ENCODE peak calls at places on chromosomes 6 and 20, in ten cellular contexts. I, E, C, J, K, T, V, L, Z and H are unnamed samples.

GRCh38 chr6:139539852-139540251 is 165.4 kb upstream of the CITED2 start:
- DNase-seq in I (no peak), E (peak; percentile 91), C (peak; percentile 27), J (peak; percentile 80), K (peak; percentile 77), T (no peak), V (peak; percentile 31), L (no peak), Z (no peak), H (peak; percentile 98)

GRCh38 chr6:136051140-136051775 is 198.9 kb downstream of the MTFR2 start:
- DNase-seq in I (no peak), E (peak; percentile 88), C (no peak), J (no peak), K (no peak), T (no peak), V (no peak), L (no peak), Z (no peak), H (peak; percentile 66)

GRCh38 chr20:1761116-1761515 is 103.5 kb upstream of the SIRPG start:
- DNase-seq in I (no peak), E (peak; percentile 65), C (no peak), J (no peak), K (no peak), T (no peak), V (no peak), L (no peak), Z (no peak), H (peak; percentile 94)

GRCh38 chr6:157550114-157550989 is 169.4 kb downstream of the ZDHHC14 start:
- DNase-seq in I (no peak), E (no peak), C (no peak), J (no peak), K (no peak), T (no peak), V (no peak), L (no peak), Z (no peak), H (no peak)

GRCh38 chr20:58822175-58822574 is 28.5 kb downstream of the GNAS-AS1 start:
- DNase-seq in I (no peak), E (no peak), C (no peak), J (no peak), K (no peak), T (no peak), V (no peak), L (no peak), Z (no peak), H (no peak)

GRCh38 chr6:34154668-34155447 is 9.0 kb upstream of the GRM4 start:
- DNase-seq in I (peak; percentile 63), E (peak; percentile 39), C (peak; percentile 53), J (peak; percentile 66), K (peak; percentile 78), T (no peak), V (peak; percentile 26), L (peak; percentile 89), Z (peak; percentile 83), H (peak; percentile 21)

GRCh38 chr20:59515013-59515905 is 89.1 kb upstream of the PHACTR3 start:
- DNase-seq in I (peak; percentile 71), E (peak; percentile 52), C (peak; percentile 88), J (no peak), K (peak; percentile 83), T (peak; percentile 41), V (peak; percentile 69), L (no peak), Z (no peak), H (peak; percentile 38)

GRCh38 chr6:28252507-28252975 is 472 bp upstream of the ZKSCAN4 start:
- DNase-seq in I (no peak), E (no peak), C (no peak), J (no peak), K (no peak), T (no peak), V (no peak), L (peak; percentile 12), Z (no peak), H (no peak)

GRCh38 chr6:158321960-158322359 is 9.7 kb downstream of the TULP4 start:
- DNase-seq in I (no peak), E (peak; percentile 85), C (no peak), J (no peak), K (no peak), T (no peak), V (no peak), L (no peak), Z (no peak), H (peak; percentile 68)

GRCh38 chr20:49630396-49630951 is 62.5 kb upstream of the PTGIS start:
- DNase-seq in I (no peak), E (no peak), C (no peak), J (no peak), K (peak; percentile 81), T (no peak), V (no peak), L (peak; percentile 77), Z (no peak), H (no peak)

GRCh38 chr6:20757761-20758160 is 223.5 kb downstream of the CDKAL1 start:
- DNase-seq in I (no peak), E (no peak), C (no peak), J (no peak), K (no peak), T (no peak), V (no peak), L (no peak), Z (no peak), H (no peak)

GRCh38 chr6:126063512-126064146 is 77.3 kb downstream of the TRMT11 start:
- DNase-seq in I (no peak), E (no peak), C (no peak), J (no peak), K (no peak), T (no peak), V (no peak), L (no peak), Z (no peak), H (peak; percentile 57)

GRCh38 chr6:105641507-105641906 is 238.6 kb upstream of the PREP start:
- DNase-seq in I (no peak), E (no peak), C (no peak), J (no peak), K (no peak), T (no peak), V (no peak), L (no peak), Z (no peak), H (no peak)

GRCh38 chr6:151536280-151536534 is 42.4 kb downstream of the CCDC170 start:
- DNase-seq in I (no peak), E (no peak), C (no peak), J (no peak), K (no peak), T (no peak), V (no peak), L (no peak), Z (no peak), H (no peak)

GRCh38 chr20:325043-325888 is at the start of gene SOX12:
- DNase-seq in I (peak; percentile 97), E (peak; percentile 92), C (peak; percentile 96), J (peak; percentile 98), K (peak; percentile 99), T (peak; percentile 87), V (peak; percentile 98), L (peak; percentile 93), Z (peak; percentile 99), H (peak; percentile 89)

GRCh38 chr20:49705358-49705757 is 8.3 kb downstream of the B4GALT5 start:
- DNase-seq in I (no peak), E (no peak), C (no peak), J (no peak), K (no peak), T (no peak), V (no peak), L (no peak), Z (no peak), H (no peak)

GRCh38 chr6:98833101-98834059 is 994 bp upstream of the POU3F2 start:
- DNase-seq in I (peak; percentile 61), E (peak; percentile 26), C (no peak), J (no peak), K (peak; percentile 73), T (peak; percentile 70), V (no peak), L (no peak), Z (no peak), H (peak; percentile 39)

GRCh38 chr20:41818991-41819390 is 200.8 kb upstream of the CHD6 start:
- DNase-seq in I (no peak), E (no peak), C (no peak), J (no peak), K (no peak), T (no peak), V (no peak), L (no peak), Z (no peak), H (no peak)

GRCh38 chr20:61994546-61994945 is 71.1 kb downstream of the TAF4 start:
- DNase-seq in I (no peak), E (no peak), C (no peak), J (no peak), K (no peak), T (no peak), V (no peak), L (no peak), Z (no peak), H (no peak)

GRCh38 chr6:140572129-140572528 is 1197.7 kb upstream of the CITED2 start:
- DNase-seq in I (no peak), E (peak; percentile 96), C (peak; percentile 13), J (no peak), K (no peak), T (no peak), V (no peak), L (no peak), Z (no peak), H (peak; percentile 93)

GRCh38 chr20:62624719-62625455 is 17.4 kb upstream of the SLCO4A1 start:
- DNase-seq in I (no peak), E (no peak), C (no peak), J (no peak), K (no peak), T (no peak), V (no peak), L (no peak), Z (no peak), H (no peak)

GRCh38 chr6:138290563-138290962 is 72.3 kb upstream of the PBOV1 start:
- DNase-seq in I (no peak), E (no peak), C (no peak), J (no peak), K (no peak), T (no peak), V (no peak), L (no peak), Z (no peak), H (no peak)

GRCh38 chr6:10521104-10521808 is at the start of gene GCNT2:
- DNase-seq in I (no peak), E (no peak), C (peak; percentile 67), J (no peak), K (no peak), T (no peak), V (no peak), L (no peak), Z (no peak), H (peak; percentile 41)

GRCh38 chr20:9368893-9369292 is 145.5 kb upstream of the LAMP5 start:
- DNase-seq in I (no peak), E (no peak), C (no peak), J (no peak), K (no peak), T (no peak), V (no peak), L (no peak), Z (no peak), H (no peak)

GRCh38 chr20:24448170-24448569 is 21.3 kb upstream of the SYNDIG1 start:
- DNase-seq in I (no peak), E (no peak), C (no peak), J (peak; percentile 45), K (no peak), T (no peak), V (no peak), L (no peak), Z (no peak), H (no peak)

GRCh38 chr20:58703765-58704331 is 11.2 kb downstream of the NPEPL1 start:
- DNase-seq in I (no peak), E (no peak), C (no peak), J (no peak), K (no peak), T (no peak), V (no peak), L (no peak), Z (no peak), H (no peak)

GRCh38 chr6:168029459-168030217 is 32.2 kb downstream of the KIF25 start:
- DNase-seq in I (no peak), E (no peak), C (no peak), J (no peak), K (no peak), T (no peak), V (no peak), L (no peak), Z (no peak), H (no peak)

GRCh38 chr6:132411296-132411695 is 10.0 kb upstream of the MOXD1 start:
- DNase-seq in I (no peak), E (no peak), C (no peak), J (no peak), K (no peak), T (no peak), V (no peak), L (no peak), Z (no peak), H (no peak)